ENCODE peak calls at places on chromosomes 11 and 22, in five cellular contexts. S is activated CD4-positive, alpha-beta T cell treated with anti-CD3 and anti-CD28 coated beads, Interleukin-2, amount 50 U/mL, for 1 hour; V is mesothelial cell of epicardium; J is stimulated activated CD4-positive, alpha-beta T cell treated with anti-CD3 and anti-CD28 coated beads, Interleukin-4, amount 100 ng/mL, for 48 hours; F is H1. P is an unnamed sample.

GRCh38 chr22:29470159-29470855 is 9.7 kb upstream of the NEFH start:
- DNase-seq in S (peak), V (peak), F (peak), J (peak), P (no peak)

GRCh38 chr22:22768885-22769284 is 118.7 kb upstream of the IGLL5 start:
- DNase-seq in F (no peak), V (peak), J (no peak), S (no peak), P (no peak)

GRCh38 chr11:70503878-70504240 is 105.5 kb downstream of the CTTN start:
- DNase-seq in S (no peak), J (no peak), V (no peak), F (no peak), P (no peak)

GRCh38 chr11:91935120-91935519 is 289.5 kb upstream of the FAT3 start:
- DNase-seq in F (no peak), V (no peak), J (no peak), S (no peak), P (no peak)

GRCh38 chr11:80587906-80588305 is 1147.1 kb upstream of the TENM4 start:
- DNase-seq in S (no peak), V (no peak), J (no peak), F (no peak), P (no peak)

GRCh38 chr11:61293869-61294716 is 1.0 kb downstream of the VWCE start:
- DNase-seq in S (no peak), J (peak), F (no peak), V (peak), P (peak)

GRCh38 chr22:31538815-31539214 is 42.5 kb downstream of the SFI1 start:
- DNase-seq in S (no peak), J (peak), F (no peak), V (no peak), P (no peak)

GRCh38 chr11:46557684-46558151 is 36.1 kb downstream of the AMBRA1 start:
- DNase-seq in V (no peak), J (no peak), F (no peak), S (no peak), P (no peak)

GRCh38 chr22:26893034-26893710 is 235.8 kb downstream of the MIAT start:
- DNase-seq in J (no peak), V (no peak), S (no peak), F (no peak), P (no peak)

GRCh38 chr11:33500865-33501479 is 199.7 kb downstream of the C11orf91 start:
- DNase-seq in F (no peak), V (peak), J (no peak), S (no peak), P (no peak)

GRCh38 chr11:73662445-73663157 is 16.2 kb downstream of the PLEKHB1 start:
- DNase-seq in J (no peak), F (no peak), S (no peak), V (no peak), P (no peak)

GRCh38 chr22:44685384-44686056 is 16.5 kb upstream of the PRR5 start:
- DNase-seq in J (peak), S (peak), V (no peak), F (no peak), P (peak)

GRCh38 chr11:77141034-77141433 is 13.0 kb downstream of the MYO7A start:
- DNase-seq in V (no peak), S (no peak), J (no peak), F (no peak), P (no peak)

GRCh38 chr22:37365950-37366349 is 61.3 kb downstream of the ELFN2 start:
- DNase-seq in V (no peak), J (no peak), S (no peak), F (no peak), P (no peak)

GRCh38 chr11:123536690-123537437 is 106.8 kb downstream of the GRAMD1B start:
- DNase-seq in F (peak), V (no peak), S (no peak), J (no peak), P (no peak)